ENCODE peak calls at places on chromosomes 3 and 15, in six cellular contexts. F is astrocyte; C is GM19239; E is amygdala; K is naive thymus-derived CD8-positive, alpha-beta T cell; S is stimulated activated CD4-positive, alpha-beta T cell treated with anti-CD3 and anti-CD28 coated beads, Interleukin-2, amount 100 ng/mL, for 48 hours. U is an unnamed sample.

GRCh38 chr3:119220970-119221667 is 19.6 kb downstream of the B4GALT4 start:
- DNase-seq in E (no peak), F (no peak), C (no peak), K (no peak), S (no peak), U (no peak)

GRCh38 chr3:159458010-159458409 is 530.6 kb upstream of the IL12A start:
- DNase-seq in F (peak), K (no peak), C (no peak), S (no peak), E (no peak), U (no peak)

GRCh38 chr15:48393650-48394049 is 62.4 kb downstream of the DUT start:
- DNase-seq in F (peak), C (no peak), E (no peak), S (no peak), K (no peak), U (no peak)

GRCh38 chr3:24311881-24312280 is 182.8 kb downstream of the THRB start:
- DNase-seq in S (no peak), K (no peak), C (no peak), E (no peak), F (no peak), U (no peak)

GRCh38 chr3:36740822-36741221 is 23.5 kb downstream of the DCLK3 start:
- DNase-seq in F (no peak), C (no peak), K (no peak), S (no peak), E (no peak), U (no peak)

GRCh38 chr3:152258448-152259302 is 10.1 kb upstream of the MBNL1 start:
- DNase-seq in E (peak), C (no peak), K (no peak), F (peak), S (no peak), U (no peak)

GRCh38 chr15:87604857-87605446 is 651.6 kb downstream of the NTRK3 start:
- DNase-seq in E (no peak), F (no peak), S (peak), C (no peak), K (peak), U (no peak)

GRCh38 chr3:164375995-164376394 is 702.3 kb downstream of the SI start:
- DNase-seq in K (no peak), C (no peak), S (no peak), F (no peak), E (no peak), U (no peak)

GRCh38 chr3:194446754-194447153 is 40.0 kb downstream of the ATP13A3 start:
- DNase-seq in E (no peak), C (no peak), S (no peak), F (no peak), K (no peak), U (no peak)

GRCh38 chr3:169813757-169814517 is 1.2 kb upstream of the LRRC34 start:
- DNase-seq in K (peak), S (peak), F (no peak), C (peak), E (no peak), U (peak)

GRCh38 chr3:196163687-196164493 is 47.3 kb downstream of the ZDHHC19 start:
- DNase-seq in F (no peak), S (no peak), K (no peak), E (no peak), C (no peak), U (no peak)

GRCh38 chr3:122387709-122388108 is 3.7 kb downstream of the FAM162A start:
- DNase-seq in E (no peak), F (no peak), S (no peak), K (no peak), C (no peak), U (no peak)

GRCh38 chr3:8996681-8997121 is 33.4 kb upstream of the RAD18 start:
- DNase-seq in S (no peak), F (peak), C (no peak), E (peak), K (no peak), U (no peak)

GRCh38 chr3:137020315-137020714 is 62.5 kb downstream of the IL20RB start:
- DNase-seq in C (no peak), E (no peak), S (no peak), F (no peak), K (no peak), U (no peak)

GRCh38 chr3:184314700-184315505 is 497 bp downstream of the EIF4G1 start:
- DNase-seq in C (no peak), F (peak), K (peak), S (peak), E (peak), U (no peak)

GRCh38 chr3:110814170-110815007 is 257.2 kb upstream of the NECTIN3 start:
- DNase-seq in E (no peak), S (peak), F (peak), K (no peak), C (no peak), U (no peak)

U was measured in iPS DF 6.9.